ENCODE peak calls at places on chromosomes 7 and 10, in eight cellular contexts. S is NCI-H2081; T is iPS DF 19.7; P is GM04504; F is renal cortical epithelial cell; U is RPMI7951; G is CD4-positive, alpha-beta memory T cell; O is AG09319. K is an unnamed sample.
A peak's percentile ranks its signal among the peaks of the same experiment; 100 is the strongest.

GRCh38 chr7:148700693-148701092 is 2.0 kb downstream of the CUL1 start:
- DNase-seq in S (peak; percentile 11), T (no peak), P (no peak), F (peak; percentile 47), U (peak; percentile 55), G (peak; percentile 36), O (no peak), K (no peak)

GRCh38 chr7:38463277-38464224 is 167.6 kb downstream of the AMPH start:
- DNase-seq in S (no peak), T (no peak), P (peak; percentile 30), F (no peak), U (peak; percentile 85), G (peak; percentile 37), O (no peak), K (peak; percentile 17)

GRCh38 chr7:157973971-157974677 is 613.5 kb downstream of the PTPRN2 start:
- DNase-seq in S (no peak), T (no peak), P (no peak), F (no peak), U (no peak), G (no peak), O (no peak), K (no peak)

GRCh38 chr7:116610721-116611120 is 61.3 kb upstream of the MET start:
- DNase-seq in S (no peak), T (no peak), P (no peak), F (no peak), U (no peak), G (no peak), O (no peak), K (no peak)

GRCh38 chr7:50394315-50394714 is 55.8 kb downstream of the FIGNL1 start:
- DNase-seq in S (no peak), T (no peak), P (no peak), F (no peak), U (no peak), G (no peak), O (no peak), K (no peak)

GRCh38 chr7:77426521-77427051 is 10.4 kb upstream of the GSAP start:
- DNase-seq in S (no peak), T (no peak), P (no peak), F (peak; percentile 65), U (peak; percentile 24), G (no peak), O (no peak), K (no peak)

GRCh38 chr7:138750926-138751464 is 46.8 kb upstream of the TMEM213 start:
- DNase-seq in S (no peak), T (no peak), P (no peak), F (no peak), U (no peak), G (no peak), O (no peak), K (no peak)

GRCh38 chr7:2037301-2037804 is 195.4 kb downstream of the MAD1L1 start:
- DNase-seq in S (no peak), T (no peak), P (no peak), F (no peak), U (no peak), G (peak; percentile 14), O (no peak), K (no peak)

GRCh38 chr7:95056107-95056689 is 148.8 kb downstream of the PPP1R9A start:
- DNase-seq in S (no peak), T (no peak), P (no peak), F (peak; percentile 68), U (no peak), G (no peak), O (no peak), K (no peak)

GRCh38 chr7:2711895-2712675 is 24.1 kb downstream of the AMZ1 start:
- DNase-seq in S (no peak), T (no peak), P (no peak), F (no peak), U (no peak), G (no peak), O (no peak), K (no peak)

GRCh38 chr10:44385726-44386438 is 985 bp upstream of the CXCL12 start:
- DNase-seq in S (no peak), T (no peak), P (no peak), F (no peak), U (no peak), G (no peak), O (no peak), K (no peak)

GRCh38 chr10:1962025-1962424 is 224.7 kb upstream of the ADARB2 start:
- DNase-seq in S (no peak), T (no peak), P (no peak), F (no peak), U (no peak), G (no peak), O (no peak), K (no peak)

K was measured in NCI-H2171.